ENCODE peak calls at places on chromosomes 6 and 20, in six cellular contexts. I, V, F, D, K and H are unnamed samples.

GRCh38 chr20:4152696-4153235 is 137.4 kb upstream of the RNF24 start:
- DNase-seq in D (peak; percentile 33), K (no peak), F (no peak), I (no peak), V (no peak), H (no peak)

GRCh38 chr6:112781236-112781635 is 434.1 kb downstream of the RFPL4B start:
- DNase-seq in D (peak; percentile 48), F (no peak), K (peak; percentile 32), V (no peak), I (no peak), H (no peak)

GRCh38 chr20:62737971-62738881 is 29.6 kb downstream of the NTSR1 start:
- DNase-seq in I (no peak), F (no peak), K (no peak), D (no peak), V (no peak), H (no peak)

GRCh38 chr6:28606424-28607391 is 81.0 kb downstream of the GPX5 start:
- DNase-seq in K (peak; percentile 62), V (no peak), F (peak; percentile 59), D (peak; percentile 66), I (no peak), H (peak; percentile 65)

GRCh38 chr6:40556023-40556422 is 31.1 kb downstream of the LRFN2 start:
- DNase-seq in V (no peak), F (no peak), D (no peak), K (no peak), I (no peak), H (no peak)

GRCh38 chr6:130778946-130779657 is 48.1 kb upstream of the SMLR1 start:
- DNase-seq in I (no peak), D (peak; percentile 85), K (no peak), V (no peak), F (no peak), H (no peak)

GRCh38 chr6:108163644-108164536 is 1.9 kb upstream of the NR2E1 start:
- DNase-seq in I (no peak), D (no peak), V (no peak), F (no peak), K (no peak), H (no peak)

GRCh38 chr6:154406301-154406700 is 49.7 kb upstream of the IPCEF1 start:
- DNase-seq in I (no peak), F (no peak), K (no peak), D (no peak), V (no peak), H (no peak)

GRCh38 chr6:33692760-33693158 is 18.7 kb downstream of the UQCC2 start:
- DNase-seq in F (peak; percentile 77), D (peak; percentile 89), I (peak; percentile 62), K (no peak), V (no peak), H (peak; percentile 73)

GRCh38 chr20:57155415-57155814 is 111.0 kb downstream of the BMP7 start:
- DNase-seq in F (no peak), I (no peak), D (no peak), V (no peak), K (no peak), H (no peak)

GRCh38 chr6:129493396-129493902 is 216.5 kb downstream of the ARHGAP18 start:
- DNase-seq in F (no peak), K (no peak), I (no peak), V (no peak), D (peak; percentile 72), H (no peak)

GRCh38 chr6:110039996-110040383 is 61.9 kb downstream of the GPR6 start:
- DNase-seq in F (peak; percentile 49), K (no peak), I (peak; percentile 45), D (peak; percentile 49), V (no peak), H (peak; percentile 46)

GRCh38 chr6:19879663-19880062 is 42.5 kb downstream of the ID4 start:
- DNase-seq in I (no peak), D (no peak), F (no peak), V (no peak), K (no peak), H (no peak)

GRCh38 chr20:17473662-17474061 is 57.5 kb downstream of the BFSP1 start:
- DNase-seq in V (no peak), K (no peak), D (no peak), I (no peak), F (no peak), H (no peak)

GRCh38 chr6:42774201-42774600 is 7.7 kb upstream of the BICRAL start:
- DNase-seq in K (no peak), F (peak; percentile 59), D (no peak), I (no peak), V (no peak), H (peak; percentile 45)

GRCh38 chr20:57849126-57849867 is 139.5 kb upstream of the PMEPA1 start:
- DNase-seq in D (peak; percentile 21), K (no peak), V (peak; percentile 34), I (no peak), F (no peak), H (no peak)

GRCh38 chr6:136317023-136317649 is 27.5 kb upstream of the BCLAF1 start:
- DNase-seq in D (peak; percentile 65), V (no peak), F (peak; percentile 55), K (peak; percentile 38), I (peak; percentile 54), H (peak; percentile 44)

GRCh38 chr20:2707353-2708072 is 14.9 kb downstream of the EBF4 start:
- DNase-seq in V (peak; percentile 58), F (no peak), K (no peak), D (no peak), I (no peak), H (no peak)

GRCh38 chr6:51028271-51028670 is 209.6 kb downstream of the TFAP2B start:
- DNase-seq in K (no peak), V (no peak), I (no peak), D (no peak), F (no peak), H (no peak)

GRCh38 chr20:58251979-58252591 is 23.6 kb upstream of the ANKRD60 start:
- DNase-seq in V (no peak), I (no peak), D (peak; percentile 92), K (no peak), F (no peak), H (no peak)

GRCh38 chr6:129946439-129947140 is 71.8 kb upstream of the L3MBTL3 start:
- DNase-seq in I (no peak), D (peak; percentile 19), F (no peak), V (no peak), K (no peak), H (no peak)

GRCh38 chr6:41707565-41708200 is 27.7 kb downstream of the TFEB start:
- DNase-seq in D (no peak), V (no peak), F (peak; percentile 10), I (no peak), K (no peak), H (peak; percentile 45)

GRCh38 chr6:121851056-121851455 is 415.6 kb downstream of the GJA1 start:
- DNase-seq in K (peak; percentile 26), V (no peak), I (no peak), D (peak; percentile 39), F (no peak), H (no peak)

GRCh38 chr6:5061152-5061551 is 24.0 kb upstream of the PPP1R3G start:
- DNase-seq in I (no peak), V (no peak), F (no peak), D (no peak), K (no peak), H (no peak)

GRCh38 chr20:3400260-3401155 is 7.0 kb downstream of the DNAAF9 start:
- DNase-seq in I (no peak), K (no peak), F (no peak), V (no peak), D (no peak), H (no peak)

GRCh38 chr6:157224957-157225574 is 98.3 kb downstream of the TMEM242 start:
- DNase-seq in K (no peak), F (no peak), D (no peak), V (peak; percentile 56), I (no peak), H (no peak)

GRCh38 chr6:63597142-63598000 is 25.1 kb downstream of the LOC128125822 start:
- DNase-seq in D (peak; percentile 22), V (no peak), I (no peak), K (no peak), F (no peak), H (no peak)

GRCh38 chr6:25050356-25050755 is 114.6 kb upstream of the RIPOR2 start:
- DNase-seq in D (peak; percentile 93), K (no peak), F (peak; percentile 59), V (no peak), I (peak; percentile 18), H (peak; percentile 46)

GRCh38 chr20:23666189-23666588 is 22.6 kb downstream of the CST4 start:
- DNase-seq in V (no peak), K (no peak), D (peak; percentile 22), F (no peak), I (no peak), H (no peak)

GRCh38 chr6:114377881-114378280 is 35.1 kb upstream of the HS3ST5 start:
- DNase-seq in I (no peak), V (no peak), F (no peak), K (no peak), D (no peak), H (no peak)

GRCh38 chr6:829646-830045 is 136.7 kb upstream of the EXOC2 start:
- DNase-seq in K (no peak), D (no peak), F (no peak), I (no peak), V (no peak), H (no peak)

GRCh38 chr6:106513813-106514212 is 115.5 kb downstream of the RTN4IP1 start:
- DNase-seq in K (no peak), F (no peak), I (no peak), D (peak; percentile 42), V (no peak), H (no peak)

GRCh38 chr20:62742550-62742949 is 33.9 kb downstream of the NTSR1 start:
- DNase-seq in F (no peak), K (no peak), V (no peak), D (no peak), I (no peak), H (no peak)

GRCh38 chr6:30757261-30757935 is 13.1 kb upstream of the IER3 start:
- DNase-seq in K (no peak), V (no peak), I (no peak), F (no peak), D (no peak), H (no peak)

GRCh38 chr20:57498425-57499400 is 26.2 kb downstream of the CTCFL start:
- DNase-seq in D (peak; percentile 61), K (no peak), V (no peak), I (peak; percentile 70), F (peak; percentile 44), H (peak; percentile 50)

GRCh38 chr20:20360464-20360863 is 7.4 kb upstream of the INSM1 start:
- DNase-seq in K (peak; percentile 41), V (no peak), F (peak; percentile 41), I (peak; percentile 57), D (peak; percentile 64), H (peak; percentile 38)

GRCh38 chr6:170173416-170173990 is 117.4 kb downstream of the DLL1 start:
- DNase-seq in K (no peak), I (no peak), D (no peak), F (no peak), V (peak; percentile 36), H (no peak)

GRCh38 chr20:14925286-14925685 is 587.9 kb upstream of the FLRT3 start:
- DNase-seq in V (no peak), D (peak; percentile 46), I (no peak), K (no peak), F (no peak), H (no peak)

GRCh38 chr20:20370087-20370575 is 2.2 kb downstream of the INSM1 start:
- DNase-seq in V (no peak), K (no peak), I (no peak), D (no peak), F (no peak), H (no peak)